ENCODE peak calls at places on chromosome 15, in ten cellular contexts. I, Z, A, X, P, K, Y, E, C and H are unnamed samples.

GRCh38 chr15:62896380-62896866 is 146.1 kb upstream of the TPM1 start:
- DNase-seq in I (no peak), Z (no peak), A (no peak), X (no peak), P (no peak), K (no peak), Y (no peak), E (no peak), C (no peak), H (no peak)

GRCh38 chr15:23566070-23567050 is 886 bp downstream of the MKRN3 start:
- DNase-seq in I (no peak), Z (no peak), A (peak; percentile 67), X (peak; percentile 32), P (no peak), K (peak; percentile 77), Y (peak; percentile 19), E (no peak), C (no peak), H (no peak)

GRCh38 chr15:64045774-64046346 is 425 bp downstream of the DAPK2 start:
- DNase-seq in I (no peak), Z (no peak), A (peak; percentile 74), X (peak; percentile 62), P (peak; percentile 29), K (peak; percentile 89), Y (no peak), E (no peak), C (no peak), H (no peak)

GRCh38 chr15:43469867-43470266 is 23.1 kb downstream of the TP53BP1 start:
- DNase-seq in I (peak; percentile 76), Z (no peak), A (no peak), X (no peak), P (no peak), K (no peak), Y (no peak), E (no peak), C (no peak), H (no peak)

GRCh38 chr15:82808634-82809041 is 790 bp upstream of the WHAMM start:
- DNase-seq in I (no peak), Z (no peak), A (no peak), X (no peak), P (no peak), K (no peak), Y (no peak), E (no peak), C (no peak), H (no peak)

GRCh38 chr15:57607570-57608000 is 15.9 kb downstream of the MYZAP start:
- DNase-seq in I (peak; percentile 56), Z (no peak), A (peak; percentile 78), X (peak; percentile 60), P (peak; percentile 85), K (no peak), Y (no peak), E (no peak), C (peak; percentile 70), H (no peak)

GRCh38 chr15:20341901-20342605 is 199.5 kb downstream of the GOLGA6L6 start:
- DNase-seq in I (no peak), Z (peak; percentile 30), A (peak; percentile 89), X (peak; percentile 52), P (peak; percentile 41), K (no peak), Y (peak; percentile 22), E (peak; percentile 86), C (peak; percentile 90), H (peak; percentile 82)

GRCh38 chr15:63703641-63704040 is 106.5 kb downstream of the FBXL22 start:
- DNase-seq in I (no peak), Z (no peak), A (no peak), X (no peak), P (no peak), K (no peak), Y (no peak), E (no peak), C (no peak), H (no peak)

GRCh38 chr15:77599899-77600298 is 32.8 kb downstream of the LINGO1 start:
- DNase-seq in I (peak; percentile 22), Z (peak; percentile 87), A (no peak), X (peak; percentile 66), P (peak; percentile 33), K (peak; percentile 68), Y (no peak), E (no peak), C (no peak), H (no peak)

GRCh38 chr15:101451192-101451799 is 38.2 kb downstream of the PCSK6 start:
- DNase-seq in I (peak; percentile 65), Z (peak; percentile 10), A (no peak), X (no peak), P (no peak), K (peak; percentile 80), Y (no peak), E (no peak), C (no peak), H (no peak)

GRCh38 chr15:67013696-67014095 is 51.7 kb upstream of the SMAD3 start:
- DNase-seq in I (no peak), Z (no peak), A (no peak), X (peak; percentile 63), P (no peak), K (no peak), Y (no peak), E (no peak), C (no peak), H (peak; percentile 69)

GRCh38 chr15:90425726-90426346 is 37.8 kb downstream of the IQGAP1 start:
- DNase-seq in I (no peak), Z (no peak), A (no peak), X (no peak), P (no peak), K (no peak), Y (no peak), E (no peak), C (no peak), H (no peak)

GRCh38 chr15:88664151-88664778 is 25.4 kb downstream of the ISG20 start:
- DNase-seq in I (no peak), Z (no peak), A (no peak), X (no peak), P (no peak), K (no peak), Y (no peak), E (peak; percentile 37), C (no peak), H (no peak)

GRCh38 chr15:52102468-52102867 is 10.1 kb downstream of the BCL2L10 start:
- DNase-seq in I (peak; percentile 90), Z (no peak), A (no peak), X (peak; percentile 20), P (no peak), K (no peak), Y (no peak), E (no peak), C (no peak), H (no peak)

GRCh38 chr15:58736244-58736643 is 13.3 kb downstream of the ADAM10 start:
- DNase-seq in I (no peak), Z (no peak), A (no peak), X (no peak), P (no peak), K (no peak), Y (no peak), E (no peak), C (no peak), H (no peak)
- H3K9me3 ChIP-seq in I (no peaks in the 10 kb centered on the region), Z (no peaks in the 10 kb centered on the region), A (no peaks in the 10 kb centered on the region), X (no peaks in the 10 kb centered on the region), P (no peaks in the 10 kb centered on the region), K (no peaks in the 10 kb centered on the region), Y (no peaks in the 10 kb centered on the region), E (no peaks in the 10 kb centered on the region), C (no peaks in the 10 kb centered on the region), H (no peaks in the 10 kb centered on the region)

GRCh38 chr15:25055356-25056068 is 100.7 kb downstream of the SNRPN start:
- DNase-seq in I (no peak), Z (no peak), A (peak; percentile 28), X (no peak), P (no peak), K (no peak), Y (no peak), E (no peak), C (no peak), H (peak; percentile 47)

GRCh38 chr15:25054943-25055342 is 100.2 kb downstream of the SNRPN start:
- DNase-seq in I (no peak), Z (no peak), A (peak; percentile 48), X (no peak), P (no peak), K (no peak), Y (no peak), E (no peak), C (no peak), H (no peak)

GRCh38 chr15:25058080-25058785 is 103.4 kb downstream of the SNRPN start:
- DNase-seq in I (no peak), Z (no peak), A (peak; percentile 46), X (no peak), P (no peak), K (no peak), Y (no peak), E (peak; percentile 7), C (peak; percentile 33), H (peak; percentile 41)

GRCh38 chr15:25057574-25057973 is 102.8 kb downstream of the SNRPN start:
- DNase-seq in I (no peak), Z (no peak), A (no peak), X (no peak), P (no peak), K (no peak), Y (no peak), E (peak; percentile 7), C (peak; percentile 5), H (peak; percentile 44)

GRCh38 chr15:25056484-25057429 is 102.0 kb downstream of the SNRPN start:
- DNase-seq in I (no peak), Z (no peak), A (peak; percentile 46), X (no peak), P (no peak), K (no peak), Y (no peak), E (peak; percentile 7), C (no peak), H (no peak)
- H3K9me3 ChIP-seq in I (no peaks in the 10 kb centered on the region), Z (peaks cover 14% of the 10 kb centered on the region), A (peaks cover 99% of the 10 kb centered on the region), X (peaks cover 5% of the 10 kb centered on the region), P (peaks cover 79% of the 10 kb centered on the region), K (no peaks in the 10 kb centered on the region), Y (peaks cover 65% of the 10 kb centered on the region), E (peaks cover 100% of the 10 kb centered on the region), C (peaks cover 100% of the 10 kb centered on the region), H (peaks cover 100% of the 10 kb centered on the region)

GRCh38 chr15:25242957-25243799 is 195.6 kb downstream of the UBE3A start:
- DNase-seq in I (no peak), Z (no peak), A (peak; percentile 55), X (no peak), P (no peak), K (no peak), Y (peak; percentile 4), E (peak; percentile 10), C (peak; percentile 29), H (peak; percentile 47)
- H3K9me3 ChIP-seq in I (no peaks in the 10 kb centered on the region), Z (no peaks in the 10 kb centered on the region), A (no peaks in the 10 kb centered on the region), X (no peaks in the 10 kb centered on the region), P (peaks cover 7% of the 10 kb centered on the region), K (no peaks in the 10 kb centered on the region), Y (no peaks in the 10 kb centered on the region), E (peaks cover 69% of the 10 kb centered on the region), C (peaks cover 10% of the 10 kb centered on the region), H (peaks cover 13% of the 10 kb centered on the region)

GRCh38 chr15:25220834-25221233 is 218.0 kb downstream of the UBE3A start:
- DNase-seq in I (no peak), Z (no peak), A (no peak), X (no peak), P (no peak), K (no peak), Y (no peak), E (no peak), C (no peak), H (no peak)

GRCh38 chr15:25228261-25228660 is 210.6 kb downstream of the UBE3A start:
- DNase-seq in I (no peak), Z (no peak), A (no peak), X (no peak), P (no peak), K (no peak), Y (no peak), E (no peak), C (no peak), H (no peak)

GRCh38 chr15:25226360-25226759 is 212.5 kb downstream of the UBE3A start:
- DNase-seq in I (no peak), Z (no peak), A (no peak), X (no peak), P (no peak), K (no peak), Y (no peak), E (no peak), C (no peak), H (no peak)

GRCh38 chr15:25224396-25224795 is 214.4 kb downstream of the UBE3A start:
- DNase-seq in I (no peak), Z (no peak), A (no peak), X (no peak), P (no peak), K (no peak), Y (no peak), E (no peak), C (no peak), H (no peak)
- H3K9me3 ChIP-seq in I (no peaks in the 10 kb centered on the region), Z (no peaks in the 10 kb centered on the region), A (no peaks in the 10 kb centered on the region), X (no peaks in the 10 kb centered on the region), P (peaks cover 4% of the 10 kb centered on the region), K (no peaks in the 10 kb centered on the region), Y (peaks cover 3% of the 10 kb centered on the region), E (peaks cover 34% of the 10 kb centered on the region), C (peaks cover 9% of the 10 kb centered on the region), H (no peaks in the 10 kb centered on the region)